ENCODE peak calls at places on chromosomes 4 and X, in eight cellular contexts. H is CD4-positive, alpha-beta T cell; Q is ascending aorta; G is GM13976; D is WTC11; A is HL-60; R is left ventricle myocardium inferior; O is AG04450. S is an unnamed sample.

GRCh38 chr4:103478729-103479128 is 241.1 kb downstream of the TACR3 start:
- DNase-seq in O (no peak), D (no peak), A (no peak), R (no peak), Q (no peak), G (no peak), H (no peak), S (no peak)

GRCh38 chr4:3310301-3311094 is 17.7 kb downstream of the RGS12 start:
- DNase-seq in A (no peak), Q (no peak), D (no peak), H (no peak), R (no peak), G (no peak), O (no peak), S (no peak)

GRCh38 chr4:119300072-119300387 is 21.9 kb downstream of the FABP2 start:
- DNase-seq in A (peak; percentile 25), D (peak; percentile 14), H (peak; percentile 13), G (no peak), O (no peak), R (peak; percentile 41), Q (peak; percentile 82), S (no peak)

GRCh38 chrX:119488749-119489148 is 20.5 kb downstream of the SLC25A5 start:
- DNase-seq in Q (peak; percentile 80), R (no peak), D (peak; percentile 36), O (no peak), G (peak; percentile 46), H (no peak), A (peak; percentile 45), S (no peak)

GRCh38 chrX:45743081-45743533 is 542.4 kb upstream of the DIPK2B start:
- DNase-seq in Q (no peak), G (no peak), D (peak; percentile 12), R (no peak), H (no peak), A (peak; percentile 22), O (no peak), S (no peak)

GRCh38 chrX:21747523-21747922 is 10.4 kb downstream of the SMPX start:
- DNase-seq in A (no peak), Q (no peak), O (no peak), H (no peak), G (no peak), D (no peak), R (no peak), S (no peak)

GRCh38 chr4:127505203-127505602 is 127.6 kb upstream of the INTU start:
- DNase-seq in Q (no peak), H (no peak), O (peak; percentile 67), R (no peak), A (no peak), D (no peak), G (no peak), S (no peak)

GRCh38 chrX:38768079-38768478 is 33.2 kb upstream of the MID1IP1 start:
- DNase-seq in G (peak; percentile 18), A (no peak), R (no peak), O (peak; percentile 6), Q (no peak), H (no peak), D (no peak), S (no peak)

GRCh38 chr4:40969499-40969898 is 219.7 kb downstream of the NSUN7 start:
- DNase-seq in Q (no peak), R (no peak), H (no peak), O (no peak), D (no peak), G (no peak), A (no peak), S (no peak)

GRCh38 chr4:110195561-110196205 is 2.7 kb downstream of the ELOVL6 start:
- DNase-seq in Q (no peak), R (no peak), D (no peak), O (no peak), G (peak; percentile 26), A (no peak), H (no peak), S (no peak)

GRCh38 chr4:88528861-88529260 is 5.3 kb upstream of the PYURF start:
- DNase-seq in G (no peak), R (no peak), Q (no peak), O (no peak), D (no peak), A (no peak), H (no peak), S (no peak)

GRCh38 chr4:103400405-103400804 is 202.3 kb upstream of the CENPE start:
- DNase-seq in D (no peak), G (no peak), A (no peak), O (no peak), Q (no peak), R (no peak), H (no peak), S (no peak)

GRCh38 chr4:85968945-85969830 is 390.7 kb downstream of the MAPK10 start:
- DNase-seq in R (no peak), H (no peak), D (no peak), G (peak; percentile 25), Q (no peak), O (peak; percentile 15), A (peak; percentile 6), S (no peak)

GRCh38 chr4:2484993-2485392 is 16.1 kb downstream of the RNF4 start:
- DNase-seq in G (peak; percentile 77), A (peak; percentile 97), Q (peak; percentile 84), D (no peak), H (peak; percentile 58), R (peak; percentile 77), O (no peak), S (no peak)

GRCh38 chrX:12245650-12246645 is 107.7 kb downstream of the FRMPD4 start:
- DNase-seq in O (no peak), Q (no peak), A (no peak), G (no peak), H (no peak), D (no peak), R (no peak), S (no peak)

GRCh38 chrX:131201986-131202385 is 87.1 kb downstream of the IGSF1 start:
- DNase-seq in Q (no peak), H (no peak), G (no peak), D (no peak), R (no peak), A (no peak), O (no peak), S (no peak)

GRCh38 chr4:76504613-76505465 is 69.8 kb downstream of the SHROOM3 start:
- DNase-seq in Q (no peak), O (peak; percentile 11), R (no peak), G (peak; percentile 54), A (peak; percentile 6), D (no peak), H (no peak), S (peak; percentile 29)
- TF ChIP-seq CTCF in Q (peak; percentile 60), O (peak; percentile 73), R (peak; percentile 76), G (peak; percentile 48), A (peak; percentile 34), D (peak; percentile 49), H (peak; percentile 55), S (peak; percentile 78)

GRCh38 chr4:141346144-141346543 is 125.4 kb downstream of the ZNF330 start:
- DNase-seq in O (peak; percentile 29), G (peak; percentile 29), A (peak; percentile 10), R (no peak), Q (no peak), D (no peak), H (no peak), S (peak; percentile 16)
- TF ChIP-seq CTCF in O (peak; percentile 69), G (no peak), A (peak; percentile 8), R (peak; percentile 72), Q (peak; percentile 51), D (no peak), H (no peak), S (peak; percentile 70)

GRCh38 chr4:163111588-163111987 is 55.1 kb downstream of the NAF1 start:
- DNase-seq in H (no peak), G (no peak), A (no peak), Q (no peak), R (no peak), O (no peak), D (no peak), S (no peak)

GRCh38 chr4:163110442-163110841 is 56.2 kb downstream of the NAF1 start:
- DNase-seq in Q (no peak), R (no peak), O (no peak), G (no peak), D (no peak), H (no peak), A (no peak), S (no peak)

GRCh38 chr4:163108614-163109013 is 58.1 kb downstream of the NAF1 start:
- DNase-seq in G (no peak), Q (no peak), O (no peak), A (no peak), D (no peak), H (no peak), R (no peak), S (no peak)

GRCh38 chr4:163109967-163110366 is 56.7 kb downstream of the NAF1 start:
- DNase-seq in Q (no peak), R (no peak), A (no peak), H (no peak), G (no peak), D (no peak), O (no peak), S (no peak)

GRCh38 chr4:163107754-163108153 is 58.9 kb downstream of the NAF1 start:
- DNase-seq in O (no peak), Q (no peak), H (no peak), D (no peak), G (peak; percentile 20), A (no peak), R (no peak), S (no peak)
- TF ChIP-seq CTCF in O (peak; percentile 50), Q (no peak), H (no peak), D (no peak), G (no peak), A (no peak), R (no peak), S (peak; percentile 37)

DNA sequence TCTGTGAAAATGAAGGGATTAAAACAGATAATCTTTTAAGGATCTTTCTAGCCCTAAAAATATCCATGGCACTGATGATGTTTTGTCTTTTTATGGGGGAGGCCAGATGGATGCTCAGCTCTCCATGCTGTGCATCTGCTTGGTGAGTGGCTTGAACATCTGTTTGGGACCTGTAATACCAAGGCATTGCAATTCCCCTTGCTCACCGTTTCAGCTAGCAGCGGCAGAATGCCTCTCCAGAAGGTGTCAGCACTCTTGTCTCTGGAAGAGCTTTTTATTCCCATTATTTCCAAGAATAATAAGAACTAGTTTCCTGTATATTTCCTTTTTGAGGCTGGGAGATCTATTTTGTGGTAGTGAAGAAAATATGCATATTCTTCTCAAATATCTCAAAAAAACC is 151.9 kb upstream of the ANK2 start:
- DNase-seq in H (no peak), O (no peak), Q (no peak), R (no peak), D (peak; percentile 22), A (no peak), G (no peak), S (no peak)
- TF ChIP-seq CTCF in H (no peak), O (no peak), Q (no peak), R (no peak), D (no peak), A (no peak), G (no peak), S (peak; percentile 32)

DNA sequence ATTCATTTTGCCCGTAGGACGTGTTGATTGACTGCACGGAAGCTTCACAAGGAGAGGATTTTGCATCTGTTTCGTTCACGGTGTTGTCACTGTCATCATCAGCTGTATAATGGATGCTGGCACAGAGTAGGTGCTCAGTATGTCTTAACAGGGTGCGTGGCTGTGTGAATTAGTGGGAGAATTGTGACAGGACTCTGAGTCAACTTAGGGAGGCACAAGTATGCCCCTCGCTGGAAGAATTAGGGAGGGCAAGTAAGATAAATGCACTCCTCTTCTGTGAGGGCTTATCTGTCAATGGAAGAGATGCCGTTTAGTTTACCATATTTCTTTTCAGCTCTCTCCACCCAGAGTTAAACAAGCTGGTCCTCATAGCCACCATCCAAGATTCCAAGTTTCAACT is 107.2 kb downstream of the TRIML1 start:
- DNase-seq in G (no peak), Q (no peak), R (no peak), H (no peak), D (peak; percentile 28), O (no peak), A (no peak), S (no peak)
- TF ChIP-seq CTCF in G (no peak), Q (no peak), R (no peak), H (no peak), D (no peak), O (no peak), A (no peak), S (no peak)

S was measured in D721Med.